ENCODE peak calls at places on chromosome 5, in five cellular contexts. T, W, C, Q and G are unnamed samples.

GRCh38 chr5:77709993-77710392 is 66.1 kb downstream of the TBCA start:
- DNase-seq in T (no peak), W (no peak), C (no peak), Q (no peak), G (no peak)

GRCh38 chr5:66010476-66010875 is 84.1 kb downstream of the ERBIN start:
- DNase-seq in T (no peak), W (no peak), C (peak), Q (no peak), G (no peak)

GRCh38 chr5:65480306-65480865 is 1.3 kb downstream of the ADAMTS6 start:
- DNase-seq in T (peak), W (no peak), C (peak), Q (peak), G (peak)

GRCh38 chr5:137741-138140 is 45.8 kb downstream of the PLEKHG4B start:
- DNase-seq in T (no peak), W (no peak), C (no peak), Q (no peak), G (no peak)

GRCh38 chr5:55356896-55357295 is 49.1 kb downstream of the MTREX start:
- DNase-seq in T (no peak), W (no peak), C (no peak), Q (no peak), G (no peak)

GRCh38 chr5:109006129-109006528 is 258.4 kb downstream of the FER start:
- DNase-seq in T (no peak), W (no peak), C (no peak), Q (no peak), G (no peak)

GRCh38 chr5:112237456-112237855 is 181.6 kb downstream of the EPB41L4A start:
- DNase-seq in T (no peak), W (no peak), C (no peak), Q (no peak), G (no peak)

GRCh38 chr5:43661102-43661501 is 58.1 kb downstream of the NNT start:
- DNase-seq in T (peak), W (no peak), C (peak), Q (no peak), G (peak)